ENCODE peak calls at places on chromosomes 7 and 10, in nine cellular contexts. One of them, this sample, is unnamed.

GRCh38 chr7:29548823-29549222 is 14.8 kb upstream of the PRR15 start:
- DNase-seq in BE2C: no peak
- DNase-seq in activated CD4-positive, CD25-positive, alpha-beta regulatory T cell treated with anti-CD3 and anti-CD28 coated beads, Interleukin-2, amount 50 U/mL, for 16 hours: no peak
- DNase-seq in stomach: no peak
- DNase-seq in RCC 7860: no peak
- DNase-seq in NCI-H345: no peak
- DNase-seq in stimulated activated CD8-positive, alpha-beta memory T cell treated with anti-CD3 and anti-CD28 coated beads, Interleukin-15, amount 100 ng/mL, for 4 hours: no peak
- DNase-seq in lower lobe of right lung: no peak
- DNase-seq in GM04504: no peak
- DNase-seq in this sample: no peak

GRCh38 chr7:106260136-106260561 is 24.6 kb downstream of the NAMPT start:
- DNase-seq in BE2C: no peak
- DNase-seq in activated CD4-positive, CD25-positive, alpha-beta regulatory T cell treated with anti-CD3 and anti-CD28 coated beads, Interleukin-2, amount 50 U/mL, for 16 hours: no peak
- DNase-seq in stomach: no peak
- DNase-seq in RCC 7860: no peak
- DNase-seq in NCI-H345: no peak
- DNase-seq in stimulated activated CD8-positive, alpha-beta memory T cell treated with anti-CD3 and anti-CD28 coated beads, Interleukin-15, amount 100 ng/mL, for 4 hours: no peak
- DNase-seq in lower lobe of right lung: no peak
- DNase-seq in GM04504: no peak
- DNase-seq in this sample: no peak

GRCh38 chr7:94087664-94088352 is 83.7 kb upstream of the BET1 start:
- DNase-seq in BE2C: peak; percentile 40
- DNase-seq in activated CD4-positive, CD25-positive, alpha-beta regulatory T cell treated with anti-CD3 and anti-CD28 coated beads, Interleukin-2, amount 50 U/mL, for 16 hours: no peak
- DNase-seq in stomach: peak; percentile 44
- DNase-seq in RCC 7860: peak; percentile 75
- DNase-seq in NCI-H345: peak; percentile 73
- DNase-seq in stimulated activated CD8-positive, alpha-beta memory T cell treated with anti-CD3 and anti-CD28 coated beads, Interleukin-15, amount 100 ng/mL, for 4 hours: peak; percentile 19
- DNase-seq in lower lobe of right lung: no peak
- DNase-seq in GM04504: peak; percentile 38
- DNase-seq in this sample: no peak

GRCh38 chr7:16084370-16084769 is 337.0 kb downstream of the CRPPA start:
- DNase-seq in BE2C: no peak
- DNase-seq in activated CD4-positive, CD25-positive, alpha-beta regulatory T cell treated with anti-CD3 and anti-CD28 coated beads, Interleukin-2, amount 50 U/mL, for 16 hours: no peak
- DNase-seq in stomach: no peak
- DNase-seq in RCC 7860: no peak
- DNase-seq in NCI-H345: peak; percentile 2
- DNase-seq in stimulated activated CD8-positive, alpha-beta memory T cell treated with anti-CD3 and anti-CD28 coated beads, Interleukin-15, amount 100 ng/mL, for 4 hours: no peak
- DNase-seq in lower lobe of right lung: no peak
- DNase-seq in GM04504: no peak
- DNase-seq in this sample: no peak

GRCh38 chr7:34184466-34184865 is 279.1 kb downstream of the BMPER start:
- DNase-seq in BE2C: no peak
- DNase-seq in activated CD4-positive, CD25-positive, alpha-beta regulatory T cell treated with anti-CD3 and anti-CD28 coated beads, Interleukin-2, amount 50 U/mL, for 16 hours: no peak
- DNase-seq in stomach: no peak
- DNase-seq in RCC 7860: no peak
- DNase-seq in NCI-H345: no peak
- DNase-seq in stimulated activated CD8-positive, alpha-beta memory T cell treated with anti-CD3 and anti-CD28 coated beads, Interleukin-15, amount 100 ng/mL, for 4 hours: no peak
- DNase-seq in lower lobe of right lung: no peak
- DNase-seq in GM04504: no peak
- DNase-seq in this sample: no peak

GRCh38 chr10:102997998-102998397 is 79.9 kb downstream of the CNNM2 start:
- DNase-seq in BE2C: no peak
- DNase-seq in activated CD4-positive, CD25-positive, alpha-beta regulatory T cell treated with anti-CD3 and anti-CD28 coated beads, Interleukin-2, amount 50 U/mL, for 16 hours: no peak
- DNase-seq in stomach: no peak
- DNase-seq in RCC 7860: no peak
- DNase-seq in NCI-H345: no peak
- DNase-seq in stimulated activated CD8-positive, alpha-beta memory T cell treated with anti-CD3 and anti-CD28 coated beads, Interleukin-15, amount 100 ng/mL, for 4 hours: no peak
- DNase-seq in lower lobe of right lung: no peak
- DNase-seq in GM04504: no peak
- DNase-seq in this sample: no peak

GRCh38 chr10:24008164-24009066 is 200.5 kb upstream of the KIAA1217 start:
- DNase-seq in BE2C: no peak
- DNase-seq in activated CD4-positive, CD25-positive, alpha-beta regulatory T cell treated with anti-CD3 and anti-CD28 coated beads, Interleukin-2, amount 50 U/mL, for 16 hours: no peak
- DNase-seq in stomach: no peak
- DNase-seq in RCC 7860: no peak
- DNase-seq in NCI-H345: no peak
- DNase-seq in stimulated activated CD8-positive, alpha-beta memory T cell treated with anti-CD3 and anti-CD28 coated beads, Interleukin-15, amount 100 ng/mL, for 4 hours: no peak
- DNase-seq in lower lobe of right lung: no peak
- DNase-seq in GM04504: no peak
- DNase-seq in this sample: no peak

GRCh38 chr10:24209421-24209770 is 458 bp downstream of the KIAA1217 start:
- DNase-seq in BE2C: no peak
- DNase-seq in activated CD4-positive, CD25-positive, alpha-beta regulatory T cell treated with anti-CD3 and anti-CD28 coated beads, Interleukin-2, amount 50 U/mL, for 16 hours: no peak
- DNase-seq in stomach: no peak
- DNase-seq in RCC 7860: peak; percentile 72
- DNase-seq in NCI-H345: no peak
- DNase-seq in stimulated activated CD8-positive, alpha-beta memory T cell treated with anti-CD3 and anti-CD28 coated beads, Interleukin-15, amount 100 ng/mL, for 4 hours: no peak
- DNase-seq in lower lobe of right lung: no peak
- DNase-seq in GM04504: no peak
- DNase-seq in this sample: no peak

GRCh38 chr10:113446739-113447138 is 106.1 kb upstream of the HABP2 start:
- DNase-seq in BE2C: no peak
- DNase-seq in activated CD4-positive, CD25-positive, alpha-beta regulatory T cell treated with anti-CD3 and anti-CD28 coated beads, Interleukin-2, amount 50 U/mL, for 16 hours: no peak
- DNase-seq in stomach: no peak
- DNase-seq in RCC 7860: no peak
- DNase-seq in NCI-H345: no peak
- DNase-seq in stimulated activated CD8-positive, alpha-beta memory T cell treated with anti-CD3 and anti-CD28 coated beads, Interleukin-15, amount 100 ng/mL, for 4 hours: no peak
- DNase-seq in lower lobe of right lung: no peak
- DNase-seq in GM04504: no peak
- DNase-seq in this sample: no peak

GRCh38 chr10:98078774-98079173 is 48.4 kb upstream of the CRTAC1 start:
- DNase-seq in BE2C: no peak
- DNase-seq in activated CD4-positive, CD25-positive, alpha-beta regulatory T cell treated with anti-CD3 and anti-CD28 coated beads, Interleukin-2, amount 50 U/mL, for 16 hours: no peak
- DNase-seq in stomach: no peak
- DNase-seq in RCC 7860: no peak
- DNase-seq in NCI-H345: no peak
- DNase-seq in stimulated activated CD8-positive, alpha-beta memory T cell treated with anti-CD3 and anti-CD28 coated beads, Interleukin-15, amount 100 ng/mL, for 4 hours: no peak
- DNase-seq in lower lobe of right lung: no peak
- DNase-seq in GM04504: no peak
- DNase-seq in this sample: no peak

GRCh38 chr10:63627376-63627775 is 106.2 kb downstream of the REEP3 start:
- DNase-seq in BE2C: no peak
- DNase-seq in activated CD4-positive, CD25-positive, alpha-beta regulatory T cell treated with anti-CD3 and anti-CD28 coated beads, Interleukin-2, amount 50 U/mL, for 16 hours: no peak
- DNase-seq in stomach: no peak
- DNase-seq in RCC 7860: no peak
- DNase-seq in NCI-H345: no peak
- DNase-seq in stimulated activated CD8-positive, alpha-beta memory T cell treated with anti-CD3 and anti-CD28 coated beads, Interleukin-15, amount 100 ng/mL, for 4 hours: no peak
- DNase-seq in lower lobe of right lung: no peak
- DNase-seq in GM04504: no peak
- DNase-seq in this sample: no peak

GRCh38 chr7:22443370-22444180 is 56.4 kb downstream of the STEAP1B start:
- DNase-seq in BE2C: no peak
- DNase-seq in activated CD4-positive, CD25-positive, alpha-beta regulatory T cell treated with anti-CD3 and anti-CD28 coated beads, Interleukin-2, amount 50 U/mL, for 16 hours: no peak
- DNase-seq in stomach: no peak
- DNase-seq in RCC 7860: no peak
- DNase-seq in NCI-H345: no peak
- DNase-seq in stimulated activated CD8-positive, alpha-beta memory T cell treated with anti-CD3 and anti-CD28 coated beads, Interleukin-15, amount 100 ng/mL, for 4 hours: no peak
- DNase-seq in lower lobe of right lung: no peak
- DNase-seq in GM04504: no peak
- DNase-seq in this sample: no peak

GRCh38 chr10:101292194-101293006 is 61.6 kb upstream of the BTRC start:
- DNase-seq in BE2C: peak; percentile 74
- DNase-seq in activated CD4-positive, CD25-positive, alpha-beta regulatory T cell treated with anti-CD3 and anti-CD28 coated beads, Interleukin-2, amount 50 U/mL, for 16 hours: no peak
- DNase-seq in stomach: no peak
- DNase-seq in RCC 7860: no peak
- DNase-seq in NCI-H345: peak; percentile 34
- DNase-seq in stimulated activated CD8-positive, alpha-beta memory T cell treated with anti-CD3 and anti-CD28 coated beads, Interleukin-15, amount 100 ng/mL, for 4 hours: no peak
- DNase-seq in lower lobe of right lung: no peak
- DNase-seq in GM04504: no peak
- DNase-seq in this sample: no peak

GRCh38 chr10:75228834-75229233 is 6.9 kb downstream of the COMTD1 start:
- DNase-seq in BE2C: no peak
- DNase-seq in activated CD4-positive, CD25-positive, alpha-beta regulatory T cell treated with anti-CD3 and anti-CD28 coated beads, Interleukin-2, amount 50 U/mL, for 16 hours: no peak
- DNase-seq in stomach: peak; percentile 19
- DNase-seq in RCC 7860: no peak
- DNase-seq in NCI-H345: no peak
- DNase-seq in stimulated activated CD8-positive, alpha-beta memory T cell treated with anti-CD3 and anti-CD28 coated beads, Interleukin-15, amount 100 ng/mL, for 4 hours: no peak
- DNase-seq in lower lobe of right lung: no peak
- DNase-seq in GM04504: no peak
- DNase-seq in this sample: no peak

GRCh38 chr7:106895246-106895864 is 30.3 kb downstream of the PIK3CG start:
- DNase-seq in BE2C: no peak
- DNase-seq in activated CD4-positive, CD25-positive, alpha-beta regulatory T cell treated with anti-CD3 and anti-CD28 coated beads, Interleukin-2, amount 50 U/mL, for 16 hours: no peak
- DNase-seq in stomach: no peak
- DNase-seq in RCC 7860: no peak
- DNase-seq in NCI-H345: no peak
- DNase-seq in stimulated activated CD8-positive, alpha-beta memory T cell treated with anti-CD3 and anti-CD28 coated beads, Interleukin-15, amount 100 ng/mL, for 4 hours: no peak
- DNase-seq in lower lobe of right lung: no peak
- DNase-seq in GM04504: no peak
- DNase-seq in this sample: no peak

GRCh38 chr10:7425691-7426090 is 14.9 kb upstream of the SFMBT2 start:
- DNase-seq in BE2C: no peak
- DNase-seq in activated CD4-positive, CD25-positive, alpha-beta regulatory T cell treated with anti-CD3 and anti-CD28 coated beads, Interleukin-2, amount 50 U/mL, for 16 hours: no peak
- DNase-seq in stomach: no peak
- DNase-seq in RCC 7860: no peak
- DNase-seq in NCI-H345: no peak
- DNase-seq in stimulated activated CD8-positive, alpha-beta memory T cell treated with anti-CD3 and anti-CD28 coated beads, Interleukin-15, amount 100 ng/mL, for 4 hours: no peak
- DNase-seq in lower lobe of right lung: no peak
- DNase-seq in GM04504: no peak
- DNase-seq in this sample: no peak

GRCh38 chr10:119781498-119781897 is 55.6 kb downstream of the INPP5F start:
- DNase-seq in BE2C: no peak
- DNase-seq in activated CD4-positive, CD25-positive, alpha-beta regulatory T cell treated with anti-CD3 and anti-CD28 coated beads, Interleukin-2, amount 50 U/mL, for 16 hours: no peak
- DNase-seq in stomach: no peak
- DNase-seq in RCC 7860: no peak
- DNase-seq in NCI-H345: no peak
- DNase-seq in stimulated activated CD8-positive, alpha-beta memory T cell treated with anti-CD3 and anti-CD28 coated beads, Interleukin-15, amount 100 ng/mL, for 4 hours: no peak
- DNase-seq in lower lobe of right lung: no peak
- DNase-seq in GM04504: no peak
- DNase-seq in this sample: no peak